ENCODE peak calls at places on chromosomes 13 and 19, in four cellular contexts. D, Z, H and T are unnamed samples.

GRCh38 chr13:109348514-109349340 is 437.7 kb downstream of the IRS2 start:
- DNase-seq in H (no peak), D (no peak), Z (no peak), T (no peak)

GRCh38 chr13:30708541-30708940 is 26.8 kb upstream of the ALOX5AP start:
- DNase-seq in Z (no peak), H (no peak), D (no peak), T (no peak)

GRCh38 chr13:28805193-28805819 is 14.8 kb upstream of the MTUS2 start:
- DNase-seq in H (no peak), Z (peak), D (no peak), T (peak)

GRCh38 chr13:97182065-97182890 is 39.9 kb upstream of the MBNL2 start:
- DNase-seq in Z (no peak), D (no peak), H (no peak), T (no peak)

GRCh38 chr13:79385694-79386093 is 20.4 kb downstream of the RBM26 start:
- DNase-seq in H (no peak), Z (no peak), D (peak), T (no peak)

GRCh38 chr13:42477588-42478190 is 96.3 kb upstream of the TNFSF11 start:
- DNase-seq in D (no peak), Z (no peak), H (no peak), T (no peak)

GRCh38 chr19:34336781-34337271 is 28.2 kb upstream of the GPI start:
- DNase-seq in D (no peak), Z (peak), H (no peak), T (no peak)

GRCh38 chr13:103236213-103236612 is 170.0 kb upstream of the SLC10A2 start:
- DNase-seq in Z (no peak), D (no peak), H (no peak), T (no peak)

GRCh38 chr19:13020002-13020414 is 24.7 kb downstream of the NFIX start:
- DNase-seq in D (no peak), Z (no peak), H (no peak), T (peak)

GRCh38 chr19:42324655-42325307 is 654 bp upstream of the MEGF8 start:
- DNase-seq in D (no peak), Z (no peak), H (no peak), T (peak)

GRCh38 chr13:112684444-112684843 is 5.4 kb upstream of the ATP11A start:
- DNase-seq in D (no peak), H (no peak), Z (no peak), T (no peak)

GRCh38 chr19:51808333-51808986 is 13.5 kb downstream of the FPR3 start:
- DNase-seq in H (peak), Z (no peak), D (no peak), T (no peak)

GRCh38 chr19:56350416-56351045 is 35.9 kb upstream of the ZSCAN5A start:
- DNase-seq in H (peak), Z (peak), D (peak), T (no peak)

GRCh38 chr13:47298506-47298905 is 401.7 kb upstream of the HTR2A start:
- DNase-seq in D (no peak), H (no peak), Z (no peak), T (no peak)

GRCh38 chr19:29679598-29680210 is 14.4 kb downstream of the PLEKHF1 start:
- DNase-seq in D (no peak), H (no peak), Z (no peak), T (no peak)

GRCh38 chr19:2041686-2042484 is 9.2 kb downstream of the MKNK2 start:
- DNase-seq in Z (peak), D (peak), H (no peak), T (peak)

GRCh38 chr13:113962386-113962785 is 11.5 kb downstream of the C13orf46 start:
- DNase-seq in D (no peak), H (no peak), Z (no peak), T (no peak)

GRCh38 chr13:81021284-81021683 is 680.4 kb upstream of the SPRY2 start:
- DNase-seq in D (no peak), H (peak), Z (no peak), T (no peak)
- TF ChIP-seq CHD2 in D (no peak), H (no peak), Z (no peak), T (no peak)

GRCh38 chr13:35859981-35860380 is 271.2 kb downstream of the DCLK1 start:
- DNase-seq in D (no peak), Z (no peak), H (no peak), T (no peak)
- TF ChIP-seq EZH2 in D (no peak), Z (no peak), H (no peak), T (no peak)

GRCh38 chr19:46520616-46521015 is 24.9 kb upstream of the PNMA8B start:
- DNase-seq in H (no peak), D (no peak), Z (peak), T (no peak)
- TF ChIP-seq CHD2 in H (no peak), D (no peak), Z (no peak), T (no peak)

DNA sequence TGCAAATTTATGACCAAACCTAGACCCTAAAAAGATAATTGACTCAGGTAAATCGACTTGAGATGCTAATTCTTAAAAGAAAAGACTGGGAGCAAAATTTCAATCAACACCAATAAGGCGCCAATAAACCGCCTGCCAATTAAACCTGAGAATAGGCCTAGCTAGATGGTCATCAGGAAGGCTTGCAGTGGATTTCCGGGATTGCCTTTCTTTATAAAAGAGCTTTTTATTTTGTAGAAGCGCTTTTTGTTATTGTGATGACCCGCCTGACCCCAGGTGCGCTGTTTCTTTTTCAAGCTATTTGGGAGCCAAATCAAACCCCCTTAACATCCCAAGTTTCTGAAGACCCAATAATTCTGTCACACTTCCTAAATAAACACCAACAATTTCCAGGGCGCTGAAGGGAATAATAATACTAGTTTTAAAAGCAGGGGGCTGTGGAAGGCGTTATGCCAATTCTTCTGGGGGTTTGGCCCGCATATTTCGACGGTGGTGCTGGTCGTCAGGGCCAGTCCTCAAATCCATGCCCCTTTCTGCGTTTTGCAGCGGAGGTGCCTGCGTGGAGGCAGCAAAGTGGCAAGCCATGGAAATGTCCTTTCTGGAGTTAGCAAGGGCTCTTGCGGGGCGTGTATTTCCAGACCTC is 2.9 kb upstream of the ZIC5 start:
- DNase-seq in H (no peak), Z (no peak), D (no peak), T (no peak)
- TF ChIP-seq EZH2 in H (no peak), Z (no peak), D (no peak), T (no peak)